ENCODE peak calls at places on chromosomes 7 and 10, in four cellular contexts. X, A, L and G are unnamed samples.

GRCh38 chr7:102273749-102274712 is 12.6 kb upstream of the SH2B2 start:
- DNase-seq in X (no peak), L (no peak), A (no peak), G (peak)

GRCh38 chr10:19412531-19412930 is 363.9 kb downstream of the MALRD1 start:
- DNase-seq in L (peak), X (peak), A (no peak), G (peak)

GRCh38 chr7:137577184-137577583 is 233.7 kb upstream of the PTN start:
- DNase-seq in A (no peak), X (no peak), L (no peak), G (no peak)

GRCh38 chr7:47152307-47152706 is 429.6 kb downstream of the TNS3 start:
- DNase-seq in A (no peak), X (no peak), L (no peak), G (no peak)

GRCh38 chr7:102220229-102220850 is 66.3 kb upstream of the SH2B2 start:
- DNase-seq in X (no peak), A (no peak), L (peak), G (no peak)

GRCh38 chr7:29296421-29296820 is 101.8 kb downstream of the CHN2 start:
- DNase-seq in L (no peak), A (no peak), X (no peak), G (no peak)

GRCh38 chr7:114823290-114823689 is 98.6 kb upstream of the MDFIC start:
- DNase-seq in A (no peak), L (no peak), X (no peak), G (peak)

GRCh38 chr10:44881639-44882038 is 29.5 kb upstream of the TMEM72 start:
- DNase-seq in L (no peak), X (no peak), A (no peak), G (no peak)

GRCh38 chr7:85041599-85042216 is 145.1 kb downstream of the SEMA3D start:
- DNase-seq in L (peak), X (peak), A (no peak), G (peak)

GRCh38 chr7:157000047-157000726 is 10.3 kb downstream of the MNX1 start:
- DNase-seq in A (no peak), L (no peak), X (no peak), G (no peak)